ENCODE peak calls at places on chromosomes 4 and X, in seven cellular contexts. One of them, this sample, is unnamed.

GRCh38 chr4:116361782-116362181 is 723.6 kb downstream of the TRAM1L1 start:
- DNase-seq in cardiac septum: no peak
- DNase-seq in activated naive CD4-positive, alpha-beta T cell: no peak
- DNase-seq in GM10248: no peak
- DNase-seq in neuronal stem cell: no peak
- DNase-seq in left ventricle myocardium inferior: no peak
- DNase-seq in cardiac muscle cell: no peak
- DNase-seq in this sample: no peak

GRCh38 chrX:131830400-131831184 is 192.5 kb upstream of the STK26 start:
- DNase-seq in cardiac septum: peak
- DNase-seq in activated naive CD4-positive, alpha-beta T cell: peak
- DNase-seq in GM10248: peak
- DNase-seq in neuronal stem cell: peak
- DNase-seq in left ventricle myocardium inferior: peak
- DNase-seq in cardiac muscle cell: peak
- DNase-seq in this sample: peak

GRCh38 chr4:25814323-25814722 is 48.5 kb downstream of the SEL1L3 start:
- DNase-seq in cardiac septum: no peak
- DNase-seq in activated naive CD4-positive, alpha-beta T cell: no peak
- DNase-seq in GM10248: no peak
- DNase-seq in neuronal stem cell: no peak
- DNase-seq in left ventricle myocardium inferior: peak
- DNase-seq in cardiac muscle cell: no peak
- DNase-seq in this sample: no peak

GRCh38 chr4:72077346-72077745 is 45.5 kb downstream of the NPFFR2 start:
- DNase-seq in cardiac septum: no peak
- DNase-seq in activated naive CD4-positive, alpha-beta T cell: no peak
- DNase-seq in GM10248: no peak
- DNase-seq in neuronal stem cell: no peak
- DNase-seq in left ventricle myocardium inferior: no peak
- DNase-seq in cardiac muscle cell: no peak
- DNase-seq in this sample: no peak

GRCh38 chrX:10103023-10103422 is 53.8 kb upstream of the CLCN4 start:
- DNase-seq in cardiac septum: peak
- DNase-seq in activated naive CD4-positive, alpha-beta T cell: no peak
- DNase-seq in GM10248: no peak
- DNase-seq in neuronal stem cell: no peak
- DNase-seq in left ventricle myocardium inferior: no peak
- DNase-seq in cardiac muscle cell: no peak
- DNase-seq in this sample: no peak

GRCh38 chr4:187586892-187587291 is 408.7 kb upstream of the ZFP42 start:
- DNase-seq in cardiac septum: no peak
- DNase-seq in activated naive CD4-positive, alpha-beta T cell: no peak
- DNase-seq in GM10248: no peak
- DNase-seq in neuronal stem cell: no peak
- DNase-seq in left ventricle myocardium inferior: no peak
- DNase-seq in cardiac muscle cell: no peak
- DNase-seq in this sample: no peak

GRCh38 chr4:78734451-78735003 is 41.6 kb upstream of the BMP2K start:
- DNase-seq in cardiac septum: no peak
- DNase-seq in activated naive CD4-positive, alpha-beta T cell: no peak
- DNase-seq in GM10248: no peak
- DNase-seq in neuronal stem cell: no peak
- DNase-seq in left ventricle myocardium inferior: no peak
- DNase-seq in cardiac muscle cell: no peak
- DNase-seq in this sample: no peak

GRCh38 chr4:90127223-90127705 is at the start of gene CCSER1:
- DNase-seq in cardiac septum: peak
- DNase-seq in activated naive CD4-positive, alpha-beta T cell: no peak
- DNase-seq in GM10248: peak
- DNase-seq in neuronal stem cell: peak
- DNase-seq in left ventricle myocardium inferior: peak
- DNase-seq in cardiac muscle cell: peak
- DNase-seq in this sample: peak

GRCh38 chr4:8544741-8545438 is 35.3 kb upstream of the GPR78 start:
- DNase-seq in cardiac septum: peak
- DNase-seq in activated naive CD4-positive, alpha-beta T cell: no peak
- DNase-seq in GM10248: no peak
- DNase-seq in neuronal stem cell: no peak
- DNase-seq in left ventricle myocardium inferior: no peak
- DNase-seq in cardiac muscle cell: no peak
- DNase-seq in this sample: no peak

GRCh38 chr4:83757121-83757621 is 221.3 kb downstream of the GPAT3 start:
- DNase-seq in cardiac septum: no peak
- DNase-seq in activated naive CD4-positive, alpha-beta T cell: no peak
- DNase-seq in GM10248: no peak
- DNase-seq in neuronal stem cell: no peak
- DNase-seq in left ventricle myocardium inferior: no peak
- DNase-seq in cardiac muscle cell: no peak
- DNase-seq in this sample: no peak

GRCh38 chrX:24561121-24561520 is 86.0 kb downstream of the PCYT1B start:
- DNase-seq in cardiac septum: no peak
- DNase-seq in activated naive CD4-positive, alpha-beta T cell: no peak
- DNase-seq in GM10248: peak
- DNase-seq in neuronal stem cell: no peak
- DNase-seq in left ventricle myocardium inferior: no peak
- DNase-seq in cardiac muscle cell: no peak
- DNase-seq in this sample: no peak

GRCh38 chr4:37837446-37837845 is 11.0 kb downstream of the PGM2 start:
- DNase-seq in cardiac septum: no peak
- DNase-seq in activated naive CD4-positive, alpha-beta T cell: no peak
- DNase-seq in GM10248: no peak
- DNase-seq in neuronal stem cell: no peak
- DNase-seq in left ventricle myocardium inferior: no peak
- DNase-seq in cardiac muscle cell: no peak
- DNase-seq in this sample: no peak

GRCh38 chrX:85084770-85085393 is 81.2 kb downstream of the APOOL start:
- DNase-seq in cardiac septum: no peak
- DNase-seq in activated naive CD4-positive, alpha-beta T cell: no peak
- DNase-seq in GM10248: peak
- DNase-seq in neuronal stem cell: peak
- DNase-seq in left ventricle myocardium inferior: no peak
- DNase-seq in cardiac muscle cell: peak
- DNase-seq in this sample: peak

GRCh38 chrX:80511969-80512760 is 91.9 kb downstream of the TENT5D start:
- DNase-seq in cardiac septum: no peak
- DNase-seq in activated naive CD4-positive, alpha-beta T cell: no peak
- DNase-seq in GM10248: no peak
- DNase-seq in neuronal stem cell: no peak
- DNase-seq in left ventricle myocardium inferior: no peak
- DNase-seq in cardiac muscle cell: peak
- DNase-seq in this sample: no peak

GRCh38 chrX:29496636-29497180 is 718.7 kb upstream of the MAGEB2 start:
- DNase-seq in cardiac septum: no peak
- DNase-seq in activated naive CD4-positive, alpha-beta T cell: no peak
- DNase-seq in GM10248: no peak
- DNase-seq in neuronal stem cell: no peak
- DNase-seq in left ventricle myocardium inferior: no peak
- DNase-seq in cardiac muscle cell: no peak
- DNase-seq in this sample: no peak

GRCh38 chrX:49167740-49168108 is 4.0 kb upstream of the PLP2 start:
- DNase-seq in cardiac septum: no peak
- DNase-seq in activated naive CD4-positive, alpha-beta T cell: no peak
- DNase-seq in GM10248: no peak
- DNase-seq in neuronal stem cell: no peak
- DNase-seq in left ventricle myocardium inferior: no peak
- DNase-seq in cardiac muscle cell: no peak
- DNase-seq in this sample: no peak

GRCh38 chrX:138858438-138858837 is 146.9 kb upstream of the FGF13 start:
- DNase-seq in cardiac septum: no peak
- DNase-seq in activated naive CD4-positive, alpha-beta T cell: no peak
- DNase-seq in GM10248: no peak
- DNase-seq in neuronal stem cell: no peak
- DNase-seq in left ventricle myocardium inferior: no peak
- DNase-seq in cardiac muscle cell: no peak
- DNase-seq in this sample: no peak

GRCh38 chr4:185524888-185525863 is 10.1 kb downstream of the PDLIM3 start:
- DNase-seq in cardiac septum: no peak
- DNase-seq in activated naive CD4-positive, alpha-beta T cell: no peak
- DNase-seq in GM10248: no peak
- DNase-seq in neuronal stem cell: no peak
- DNase-seq in left ventricle myocardium inferior: no peak
- DNase-seq in cardiac muscle cell: no peak
- DNase-seq in this sample: no peak

GRCh38 chrX:109839694-109840358 is 106.8 kb upstream of the ACSL4 start:
- DNase-seq in cardiac septum: no peak
- DNase-seq in activated naive CD4-positive, alpha-beta T cell: no peak
- DNase-seq in GM10248: no peak
- DNase-seq in neuronal stem cell: no peak
- DNase-seq in left ventricle myocardium inferior: peak
- DNase-seq in cardiac muscle cell: no peak
- DNase-seq in this sample: no peak

GRCh38 chrX:3232262-3232950 is 114.0 kb downstream of the MXRA5 start:
- DNase-seq in cardiac septum: no peak
- DNase-seq in activated naive CD4-positive, alpha-beta T cell: no peak
- DNase-seq in GM10248: no peak
- DNase-seq in neuronal stem cell: no peak
- DNase-seq in left ventricle myocardium inferior: no peak
- DNase-seq in cardiac muscle cell: no peak
- DNase-seq in this sample: no peak

GRCh38 chrX:7372843-7373525 is 225.0 kb upstream of the PUDP start:
- DNase-seq in cardiac septum: no peak
- DNase-seq in activated naive CD4-positive, alpha-beta T cell: no peak
- DNase-seq in GM10248: no peak
- DNase-seq in neuronal stem cell: no peak
- DNase-seq in left ventricle myocardium inferior: no peak
- DNase-seq in cardiac muscle cell: no peak
- DNase-seq in this sample: no peak

GRCh38 chr4:151117371-151117962 is 18.0 kb downstream of the RPS3A start:
- DNase-seq in cardiac septum: no peak
- DNase-seq in activated naive CD4-positive, alpha-beta T cell: peak
- DNase-seq in GM10248: peak
- DNase-seq in neuronal stem cell: peak
- DNase-seq in left ventricle myocardium inferior: peak
- DNase-seq in cardiac muscle cell: peak
- DNase-seq in this sample: peak

GRCh38 chr4:165055601-165056000 is 1.9 kb downstream of the TRIM75 start:
- DNase-seq in cardiac septum: no peak
- DNase-seq in activated naive CD4-positive, alpha-beta T cell: no peak
- DNase-seq in GM10248: no peak
- DNase-seq in neuronal stem cell: no peak
- DNase-seq in left ventricle myocardium inferior: no peak
- DNase-seq in cardiac muscle cell: no peak
- DNase-seq in this sample: no peak

GRCh38 chr4:174173360-174173759 is 110.1 kb downstream of the FBXO8 start:
- DNase-seq in cardiac septum: no peak
- DNase-seq in activated naive CD4-positive, alpha-beta T cell: no peak
- DNase-seq in GM10248: no peak
- DNase-seq in neuronal stem cell: no peak
- DNase-seq in left ventricle myocardium inferior: no peak
- DNase-seq in cardiac muscle cell: no peak
- DNase-seq in this sample: no peak

GRCh38 chrX:134365923-134366322 is 94.0 kb upstream of the HPRT1 start:
- DNase-seq in cardiac septum: no peak
- DNase-seq in activated naive CD4-positive, alpha-beta T cell: no peak
- DNase-seq in GM10248: no peak
- DNase-seq in neuronal stem cell: no peak
- DNase-seq in left ventricle myocardium inferior: no peak
- DNase-seq in cardiac muscle cell: no peak
- DNase-seq in this sample: no peak

GRCh38 chrX:106707771-106708454 is 18.6 kb upstream of the RNF128 start:
- DNase-seq in cardiac septum: no peak
- DNase-seq in activated naive CD4-positive, alpha-beta T cell: no peak
- DNase-seq in GM10248: no peak
- DNase-seq in neuronal stem cell: no peak
- DNase-seq in left ventricle myocardium inferior: no peak
- DNase-seq in cardiac muscle cell: peak
- DNase-seq in this sample: no peak

GRCh38 chr4:182749768-182750167 is 167.4 kb downstream of the DCTD start:
- DNase-seq in cardiac septum: no peak
- DNase-seq in activated naive CD4-positive, alpha-beta T cell: no peak
- DNase-seq in GM10248: no peak
- DNase-seq in neuronal stem cell: no peak
- DNase-seq in left ventricle myocardium inferior: no peak
- DNase-seq in cardiac muscle cell: no peak
- DNase-seq in this sample: no peak

GRCh38 chr4:148203056-148203898 is 238.9 kb downstream of the NR3C2 start:
- DNase-seq in cardiac septum: no peak
- DNase-seq in activated naive CD4-positive, alpha-beta T cell: no peak
- DNase-seq in GM10248: no peak
- DNase-seq in neuronal stem cell: peak
- DNase-seq in left ventricle myocardium inferior: no peak
- DNase-seq in cardiac muscle cell: peak
- DNase-seq in this sample: no peak

GRCh38 chr4:187283306-187283705 is 559.6 kb upstream of the FAT1 start:
- DNase-seq in cardiac septum: no peak
- DNase-seq in activated naive CD4-positive, alpha-beta T cell: no peak
- DNase-seq in GM10248: no peak
- DNase-seq in neuronal stem cell: no peak
- DNase-seq in left ventricle myocardium inferior: no peak
- DNase-seq in cardiac muscle cell: no peak
- DNase-seq in this sample: no peak

GRCh38 chrX:37315511-37316248 is 33.5 kb upstream of the PRRG1 start:
- DNase-seq in cardiac septum: no peak
- DNase-seq in activated naive CD4-positive, alpha-beta T cell: no peak
- DNase-seq in GM10248: no peak
- DNase-seq in neuronal stem cell: no peak
- DNase-seq in left ventricle myocardium inferior: no peak
- DNase-seq in cardiac muscle cell: no peak
- DNase-seq in this sample: no peak